ENCODE peak calls at places on chromosomes 11 and 22, in ten cellular contexts. Q is breast epithelium, D is stomach, C is HCT116, R is IMR-90, W is NB4, B is prostate gland, J is body of pancreas, L is K562, K is suprapubic skin. I is an unnamed sample.

GRCh38 chr11:10946072-10946471 is 88.2 kb upstream of the ZBED5 start:
- DNase-seq in Q (no peak), D (no peak), C (no peak), R (no peak), W (no peak), B (no peak), J (no peak), L (no peak), K (no peak), I (no peak)

GRCh38 chr11:17508306-17508705 is 31.7 kb upstream of the ABCC8 start:
- DNase-seq in Q (peak), D (no peak), C (no peak), R (no peak), W (no peak), B (no peak), J (no peak), L (no peak), K (no peak), I (peak)

GRCh38 chr22:41197808-41198585 is 7.1 kb upstream of the L3MBTL2 start:
- DNase-seq in Q (peak), D (peak), C (no peak), R (no peak), W (peak), B (no peak), J (peak), L (peak), K (no peak), I (peak)

GRCh38 chr11:72405009-72405408 is 29.3 kb downstream of the CLPB start:
- DNase-seq in Q (no peak), D (no peak), C (no peak), R (no peak), W (no peak), B (no peak), J (no peak), L (no peak), K (no peak), I (no peak)

GRCh38 chr11:85531498-85531897 is 95.6 kb downstream of the DLG2 start:
- DNase-seq in Q (no peak), D (no peak), C (no peak), R (no peak), W (no peak), B (no peak), J (no peak), L (no peak), K (no peak), I (no peak)

GRCh38 chr22:49264696-49265095 is 563.0 kb downstream of the BRD1 start:
- DNase-seq in Q (no peak), D (peak), C (no peak), R (no peak), W (no peak), B (no peak), J (no peak), L (no peak), K (no peak), I (no peak)

GRCh38 chr22:41301085-41302015 is at the start of gene ZC3H7B:
- DNase-seq in Q (peak), D (peak), C (no peak), R (peak), W (peak), B (peak), J (peak), L (peak), K (peak), I (peak)

GRCh38 chr11:35340101-35340500 is 79.3 kb downstream of the SLC1A2 start:
- DNase-seq in Q (no peak), D (no peak), C (no peak), R (no peak), W (no peak), B (no peak), J (peak), L (no peak), K (no peak), I (no peak)

GRCh38 chr11:119773016-119773415 is 44.0 kb upstream of the NECTIN1 start:
- DNase-seq in Q (no peak), D (no peak), C (no peak), R (no peak), W (no peak), B (no peak), J (no peak), L (no peak), K (no peak), I (no peak)

GRCh38 chr22:19962246-19962908 is 20.8 kb upstream of the TXNRD2 start:
- DNase-seq in Q (peak), D (peak), C (peak), R (peak), W (peak), B (peak), J (peak), L (peak), K (no peak), I (no peak)

GRCh38 chr11:38014405-38014804 is 1416.4 kb upstream of the RAG2 start:
- DNase-seq in Q (no peak), D (no peak), C (no peak), R (peak), W (no peak), B (no peak), J (no peak), L (no peak), K (no peak), I (no peak)

GRCh38 chr11:45252134-45252856 is 33.8 kb downstream of the SYT13 start:
- DNase-seq in Q (no peak), D (peak), C (peak), R (peak), W (peak), B (no peak), J (peak), L (peak), K (no peak), I (peak)

GRCh38 chr11:107991868-107992414 is 16.8 kb upstream of the CUL5 start:
- DNase-seq in Q (no peak), D (no peak), C (no peak), R (no peak), W (no peak), B (no peak), J (no peak), L (no peak), K (no peak), I (no peak)

GRCh38 chr22:42716649-42717127 is 4.0 kb downstream of the A4GALT start:
- DNase-seq in Q (no peak), D (no peak), C (no peak), R (no peak), W (no peak), B (no peak), J (no peak), L (no peak), K (no peak), I (no peak)

GRCh38 chr22:39152511-39153219 is at the start of gene CBX7:
- DNase-seq in Q (peak), D (peak), C (peak), R (peak), W (peak), B (peak), J (peak), L (peak), K (peak), I (peak)

GRCh38 chr11:1409108-1409851 is 19.5 kb downstream of the BRSK2 start:
- DNase-seq in Q (no peak), D (no peak), C (no peak), R (no peak), W (no peak), B (no peak), J (peak), L (no peak), K (no peak), I (no peak)

GRCh38 chr11:117408356-117408755 is 80.7 kb downstream of the CEP164 start:
- DNase-seq in Q (no peak), D (no peak), C (no peak), R (no peak), W (no peak), B (no peak), J (no peak), L (no peak), K (no peak), I (no peak)

GRCh38 chr22:29951675-29952413 is 68.9 kb downstream of the MTMR3 start:
- DNase-seq in Q (no peak), D (no peak), C (peak), R (no peak), W (peak), B (no peak), J (no peak), L (peak), K (no peak), I (no peak)

GRCh38 chr11:62152245-62153086 is 28.7 kb downstream of the INCENP start:
- DNase-seq in Q (no peak), D (peak), C (no peak), R (no peak), W (no peak), B (no peak), J (no peak), L (no peak), K (peak), I (no peak)

GRCh38 chr11:36069576-36070214 is 125.8 kb downstream of the LDLRAD3 start:
- DNase-seq in Q (peak), D (no peak), C (no peak), R (no peak), W (no peak), B (peak), J (no peak), L (no peak), K (no peak), I (no peak)

GRCh38 chr11:44629732-44630345 is 64.4 kb downstream of the CD82 start:
- DNase-seq in Q (no peak), D (peak), C (no peak), R (no peak), W (no peak), B (no peak), J (no peak), L (no peak), K (peak), I (no peak)

GRCh38 chr11:1863352-1864215 is 10.7 kb downstream of the LSP1 start:
- DNase-seq in Q (peak), D (peak), C (peak), R (peak), W (peak), B (peak), J (peak), L (peak), K (peak), I (peak)

GRCh38 chr22:39727541-39727940 is 157.0 kb downstream of the CACNA1I start:
- DNase-seq in Q (no peak), D (no peak), C (no peak), R (peak), W (no peak), B (no peak), J (no peak), L (no peak), K (no peak), I (no peak)

GRCh38 chr11:114050258-114050927 is 9.1 kb upstream of the ZBTB16 start:
- DNase-seq in Q (no peak), D (no peak), C (no peak), R (no peak), W (no peak), B (no peak), J (no peak), L (no peak), K (no peak), I (no peak)

GRCh38 chr11:61293869-61294716 is 1.0 kb downstream of the VWCE start:
- DNase-seq in Q (peak), D (peak), C (no peak), R (peak), W (peak), B (no peak), J (peak), L (no peak), K (peak), I (peak)

GRCh38 chr11:86099727-86100320 is 30.9 kb upstream of the PICALM start:
- DNase-seq in Q (no peak), D (no peak), C (no peak), R (peak), W (no peak), B (no peak), J (no peak), L (no peak), K (no peak), I (no peak)

GRCh38 chr22:22035203-22035602 is 52.6 kb upstream of the TOP3B start:
- DNase-seq in Q (no peak), D (no peak), C (no peak), R (no peak), W (no peak), B (no peak), J (no peak), L (no peak), K (no peak), I (no peak)
- TF ChIP-seq POLR2A in Q (no peak), D (no peak), C (no peak), R (no peak), W (no peak), B (no peak), J (no peak), L (no peak), K (no peak), I (no peak)

GRCh38 chr11:19196458-19196857 is 5.3 kb downstream of the CSRP3 start:
- DNase-seq in Q (no peak), D (no peak), C (no peak), R (no peak), W (no peak), B (no peak), J (no peak), L (no peak), K (no peak), I (no peak)

GRCh38 chr11:19199766-19200165 is 2.0 kb downstream of the CSRP3 start:
- DNase-seq in Q (no peak), D (no peak), C (no peak), R (no peak), W (no peak), B (no peak), J (no peak), L (no peak), K (no peak), I (no peak)

GRCh38 chr11:19199037-19199436 is 2.7 kb downstream of the CSRP3 start:
- DNase-seq in Q (no peak), D (peak), C (no peak), R (no peak), W (no peak), B (no peak), J (no peak), L (no peak), K (no peak), I (no peak)

GRCh38 chr11:19200410-19201201 is 1.2 kb downstream of the CSRP3 start:
- DNase-seq in Q (peak), D (peak), C (no peak), R (peak), W (no peak), B (no peak), J (no peak), L (no peak), K (no peak), I (peak)

GRCh38 chr11:19201737-19202605 is at the start of gene CSRP3:
- DNase-seq in Q (no peak), D (no peak), C (no peak), R (peak), W (no peak), B (no peak), J (no peak), L (no peak), K (no peak), I (no peak)
- TF ChIP-seq POLR2A in Q (no peak), D (no peak), C (no peak), R (no peak), W (no peak), B (no peak), J (no peak), L (no peak), K (no peak), I (no peak)

GRCh38 chr11:27362032-27362431 is 983 bp downstream of the CCDC34 start:
- DNase-seq in Q (no peak), D (no peak), C (no peak), R (no peak), W (no peak), B (no peak), J (no peak), L (no peak), K (no peak), I (no peak)

GRCh38 chr11:27363576-27364115 is 631 bp upstream of the CCDC34 start:
- DNase-seq in Q (no peak), D (no peak), C (no peak), R (no peak), W (no peak), B (no peak), J (no peak), L (no peak), K (no peak), I (no peak)

GRCh38 chr11:27367881-27368280 is 4.9 kb upstream of the CCDC34 start:
- DNase-seq in Q (no peak), D (no peak), C (no peak), R (no peak), W (no peak), B (no peak), J (no peak), L (no peak), K (no peak), I (no peak)

GRCh38 chr11:27358306-27358705 is 4.7 kb downstream of the CCDC34 start:
- DNase-seq in Q (no peak), D (no peak), C (no peak), R (no peak), W (no peak), B (no peak), J (no peak), L (no peak), K (no peak), I (no peak)

GRCh38 chr11:27362749-27363575 is at the start of gene CCDC34:
- DNase-seq in Q (peak), D (peak), C (peak), R (peak), W (peak), B (peak), J (peak), L (peak), K (peak), I (peak)
- TF ChIP-seq POLR2A in Q (no peak), D (no peak), C (peak), R (no peak), W (peak), B (no peak), J (peak), L (peak), K (no peak), I (peak)

GRCh38 chr11:88330826-88331428 is 6.6 kb downstream of the CTSC start:
- DNase-seq in Q (no peak), D (no peak), C (no peak), R (no peak), W (no peak), B (no peak), J (no peak), L (no peak), K (no peak), I (no peak)
- TF ChIP-seq POLR2A in Q (no peak), D (no peak), C (no peak), R (no peak), W (no peak), B (no peak), J (no peak), L (no peak), K (no peak), I (no peak)